ENCODE peak calls at places on chromosomes 13 and 19, in five cellular contexts. One of them, this sample, is unnamed.

GRCh38 chr19:58385313-58386165 is 1.5 kb upstream of the RPS5 start:
- DNase-seq in NCI-H460: no peak
- DNase-seq in SW480: no peak
- DNase-seq in nucleus accumbens: no peak
- DNase-seq in CD8-positive, alpha-beta T cell: no peak
- DNase-seq in this sample: no peak

GRCh38 chr13:73913043-73913740 is 221.0 kb downstream of the KLF12 start:
- DNase-seq in NCI-H460: no peak
- DNase-seq in SW480: no peak
- DNase-seq in nucleus accumbens: no peak
- DNase-seq in CD8-positive, alpha-beta T cell: no peak
- DNase-seq in this sample: no peak

GRCh38 chr13:33146843-33147611 is 130.8 kb downstream of the KL start:
- DNase-seq in NCI-H460: no peak
- DNase-seq in SW480: no peak
- DNase-seq in nucleus accumbens: no peak
- DNase-seq in CD8-positive, alpha-beta T cell: no peak
- DNase-seq in this sample: no peak

GRCh38 chr13:110334256-110334655 is 27.2 kb downstream of the COL4A2 start:
- DNase-seq in NCI-H460: no peak
- DNase-seq in SW480: no peak
- DNase-seq in nucleus accumbens: no peak
- DNase-seq in CD8-positive, alpha-beta T cell: no peak
- DNase-seq in this sample: no peak

GRCh38 chr13:97130201-97130600 is 91.9 kb upstream of the MBNL2 start:
- DNase-seq in NCI-H460: no peak
- DNase-seq in SW480: no peak
- DNase-seq in nucleus accumbens: no peak
- DNase-seq in CD8-positive, alpha-beta T cell: no peak
- DNase-seq in this sample: no peak

GRCh38 chr13:72253754-72254153 is 386.8 kb upstream of the DACH1 start:
- DNase-seq in NCI-H460: no peak
- DNase-seq in SW480: no peak
- DNase-seq in nucleus accumbens: no peak
- DNase-seq in CD8-positive, alpha-beta T cell: no peak
- DNase-seq in this sample: no peak

GRCh38 chr19:10036601-10037071 is 23.4 kb downstream of the RDH8 start:
- DNase-seq in NCI-H460: no peak
- DNase-seq in SW480: no peak
- DNase-seq in nucleus accumbens: no peak
- DNase-seq in CD8-positive, alpha-beta T cell: no peak
- DNase-seq in this sample: no peak

GRCh38 chr13:25847145-25847544 is 204.7 kb downstream of the SHISA2 start:
- DNase-seq in NCI-H460: no peak
- DNase-seq in SW480: no peak
- DNase-seq in nucleus accumbens: no peak
- DNase-seq in CD8-positive, alpha-beta T cell: no peak
- DNase-seq in this sample: no peak

GRCh38 chr13:59750860-59751259 is 412.9 kb downstream of the DIAPH3 start:
- DNase-seq in NCI-H460: no peak
- DNase-seq in SW480: no peak
- DNase-seq in nucleus accumbens: peak; percentile 44
- DNase-seq in CD8-positive, alpha-beta T cell: no peak
- DNase-seq in this sample: peak; percentile 59

GRCh38 chr13:30371649-30372265 is 50.5 kb upstream of the UBE2L5 start:
- DNase-seq in NCI-H460: no peak
- DNase-seq in SW480: peak; percentile 41
- DNase-seq in nucleus accumbens: no peak
- DNase-seq in CD8-positive, alpha-beta T cell: peak; percentile 43
- DNase-seq in this sample: no peak

GRCh38 chr13:95505976-95506375 is 46.5 kb upstream of the CLDN10 start:
- DNase-seq in NCI-H460: no peak
- DNase-seq in SW480: no peak
- DNase-seq in nucleus accumbens: no peak
- DNase-seq in CD8-positive, alpha-beta T cell: no peak
- DNase-seq in this sample: no peak

This sample was measured in putamen.